ENCODE peak calls at places on chromosomes 16 and 17, in nine cellular contexts. W is AG04449, O is stomach, J is ovary, X is HL-60, Y is HAP-1, T is ascending aorta, H is lower lobe of right lung, M is neural progenitor cell. U is an unnamed sample.

GRCh38 chr16:19389246-19389645 is 28.4 kb upstream of the TMC5 start:
- DNase-seq in W (no peak), O (peak; percentile 83), J (no peak), X (no peak), Y (peak; percentile 68), T (no peak), H (peak; percentile 80), M (peak; percentile 73), U (peak; percentile 66)

GRCh38 chr17:51848451-51848850 is 310.1 kb downstream of the CA10 start:
- DNase-seq in W (no peak), O (no peak), J (no peak), X (no peak), Y (no peak), T (no peak), H (no peak), M (no peak), U (peak; percentile 46)

GRCh38 chr16:78607465-78607864 is 508.0 kb downstream of the WWOX start:
- DNase-seq in W (no peak), O (no peak), J (no peak), X (no peak), Y (no peak), T (no peak), H (no peak), M (no peak), U (peak; percentile 27)

GRCh38 chr17:77830816-77831490 is 127.5 kb upstream of the TNRC6C start:
- DNase-seq in W (no peak), O (no peak), J (peak; percentile 23), X (no peak), Y (no peak), T (no peak), H (peak; percentile 15), M (no peak), U (no peak)

GRCh38 chr16:2467301-2468141 is 3.6 kb upstream of the NTN3 start:
- DNase-seq in W (no peak), O (peak; percentile 72), J (peak; percentile 83), X (no peak), Y (peak; percentile 47), T (peak; percentile 38), H (peak; percentile 77), M (peak; percentile 84), U (peak; percentile 66)

GRCh38 chr17:47728214-47728877 is 4.7 kb upstream of the TBX21 start:
- DNase-seq in W (no peak), O (no peak), J (no peak), X (no peak), Y (no peak), T (no peak), H (peak; percentile 9), M (no peak), U (no peak)

GRCh38 chr16:15897834-15898254 is 9.4 kb upstream of the CEP20 start:
- DNase-seq in W (no peak), O (no peak), J (no peak), X (peak; percentile 64), Y (no peak), T (no peak), H (no peak), M (no peak), U (peak; percentile 61)

GRCh38 chr16:8721693-8722348 is 47.4 kb downstream of the ABAT start:
- DNase-seq in W (no peak), O (no peak), J (no peak), X (no peak), Y (peak; percentile 12), T (no peak), H (no peak), M (peak; percentile 27), U (no peak)

GRCh38 chr17:54754560-54754959 is 146.1 kb upstream of the TOM1L1 start:
- DNase-seq in W (no peak), O (no peak), J (no peak), X (no peak), Y (peak; percentile 57), T (no peak), H (no peak), M (peak; percentile 4), U (no peak)

GRCh38 chr16:14248791-14249190 is 177.7 kb downstream of the MRTFB start:
- DNase-seq in W (no peak), O (no peak), J (no peak), X (no peak), Y (no peak), T (no peak), H (no peak), M (no peak), U (no peak)

GRCh38 chr17:17221329-17221728 is 15.2 kb upstream of the PLD6 start:
- DNase-seq in W (no peak), O (no peak), J (no peak), X (no peak), Y (no peak), T (no peak), H (no peak), M (no peak), U (no peak)

GRCh38 chr17:72237223-72237622 is 116.4 kb downstream of the SOX9 start:
- DNase-seq in W (no peak), O (no peak), J (no peak), X (no peak), Y (no peak), T (no peak), H (no peak), M (no peak), U (no peak)

GRCh38 chr16:85856054-85856453 is 42.9 kb upstream of the IRF8 start:
- DNase-seq in W (no peak), O (no peak), J (no peak), X (no peak), Y (no peak), T (no peak), H (no peak), M (no peak), U (no peak)

GRCh38 chr16:17515421-17516210 is 44.9 kb upstream of the XYLT1 start:
- DNase-seq in W (peak; percentile 85), O (no peak), J (no peak), X (no peak), Y (no peak), T (no peak), H (no peak), M (no peak), U (no peak)

GRCh38 chr17:3927628-3928010 is 11.4 kb upstream of the P2RX1 start:
- DNase-seq in W (no peak), O (no peak), J (no peak), X (no peak), Y (no peak), T (no peak), H (no peak), M (no peak), U (no peak)

GRCh38 chr16:787261-787966 is 767 bp downstream of the RPUSD1 start:
- DNase-seq in W (no peak), O (no peak), J (no peak), X (no peak), Y (peak; percentile 29), T (no peak), H (peak; percentile 60), M (no peak), U (no peak)

GRCh38 chr17:69575346-69575761 is 160.9 kb downstream of the MAP2K6 start:
- DNase-seq in W (peak; percentile 73), O (no peak), J (no peak), X (no peak), Y (no peak), T (no peak), H (no peak), M (peak; percentile 43), U (peak; percentile 2)

GRCh38 chr16:31868701-31869167 is 4.9 kb upstream of the ZNF267 start:
- DNase-seq in W (no peak), O (peak; percentile 89), J (peak; percentile 83), X (no peak), Y (peak; percentile 87), T (peak; percentile 31), H (peak; percentile 81), M (peak; percentile 80), U (peak; percentile 73)

GRCh38 chr16:79190542-79190941 is 410.0 kb downstream of the MAF start:
- DNase-seq in W (no peak), O (no peak), J (no peak), X (no peak), Y (no peak), T (no peak), H (no peak), M (no peak), U (no peak)

GRCh38 chr16:88456356-88457292 is 3.5 kb downstream of the ZFPM1 start:
- DNase-seq in W (no peak), O (no peak), J (no peak), X (no peak), Y (no peak), T (no peak), H (no peak), M (no peak), U (no peak)
- H3K4me3 ChIP-seq in W (peak overlapping the region; percentile 55), O (peak overlapping the region; percentile 68), J (peak overlapping the region; percentile 39), X (no peak overlapping the region), Y (peak overlapping the region; percentile 42), T (peak overlapping the region; percentile 75), H (peak overlapping the region; percentile 73), M (peak overlapping the region; percentile 57), U (peak overlapping the region; percentile 39)

GRCh38 chr16:72009779-72010178 is 1.2 kb downstream of the DHODH start:
- DNase-seq in W (no peak), O (no peak), J (no peak), X (no peak), Y (no peak), T (no peak), H (no peak), M (no peak), U (no peak)
- H3K4me3 ChIP-seq in W (no peak overlapping the region), O (no peak overlapping the region), J (no peak overlapping the region), X (peak overlapping the region; percentile 25), Y (no peak overlapping the region), T (no peak overlapping the region), H (no peak overlapping the region), M (no peak overlapping the region), U (no peak overlapping the region)

GRCh38 chr16:56664506-56664905 is 3.4 kb downstream of the MT1G start:
- DNase-seq in W (no peak), O (no peak), J (no peak), X (no peak), Y (no peak), T (no peak), H (no peak), M (no peak), U (no peak)

GRCh38 chr16:56669840-56670639 is 426 bp downstream of the MT1H start:
- DNase-seq in W (no peak), O (no peak), J (no peak), X (no peak), Y (no peak), T (no peak), H (no peak), M (no peak), U (no peak)

GRCh38 chr16:56669005-56669839 is at the start of gene MT1H:
- DNase-seq in W (no peak), O (peak; percentile 58), J (no peak), X (no peak), Y (no peak), T (no peak), H (no peak), M (no peak), U (no peak)

GRCh38 chr16:56670640-56670934 is 973 bp downstream of the MT1H start:
- DNase-seq in W (no peak), O (no peak), J (no peak), X (no peak), Y (no peak), T (no peak), H (no peak), M (no peak), U (no peak)

GRCh38 chr16:56667581-56668571 is at the start of gene MT1G:
- DNase-seq in W (no peak), O (peak; percentile 87), J (peak; percentile 64), X (peak; percentile 44), Y (no peak), T (no peak), H (peak; percentile 59), M (no peak), U (no peak)
- H3K4me3 ChIP-seq in W (no peak within 1 kb of the TSS), O (peak within 1 kb of the TSS; percentile 30), J (no peak within 1 kb of the TSS), X (peak within 1 kb of the TSS; percentile 33), Y (no peak within 1 kb of the TSS), T (peak within 1 kb of the TSS; percentile 44), H (peak within 1 kb of the TSS; percentile 27), M (no peak within 1 kb of the TSS), U (no peak within 1 kb of the TSS)

GRCh38 chr17:45145035-45145389 is 3.3 kb upstream of the HEXIM1 start:
- DNase-seq in W (no peak), O (no peak), J (no peak), X (no peak), Y (no peak), T (no peak), H (no peak), M (no peak), U (no peak)
- H3K4me3 ChIP-seq in W (no peak overlapping the region), O (peak overlapping the region; percentile 49), J (peak overlapping the region; percentile 47), X (no peak overlapping the region), Y (no peak overlapping the region), T (peak overlapping the region; percentile 67), H (peak overlapping the region; percentile 58), M (no peak overlapping the region), U (no peak overlapping the region)

U was measured in epithelial cell of esophagus.